ENCODE peak calls at places on chromosomes 12 and 14, in five cellular contexts. M, K, E, A and W are unnamed samples.

GRCh38 chr12:27064397-27065342 is 17.7 kb downstream of the C12orf71 start:
- DNase-seq in M (no peak), K (no peak), E (no peak), A (no peak), W (no peak)

GRCh38 chr12:12240671-12241345 is 26.0 kb downstream of the LRP6 start:
- DNase-seq in M (peak), K (no peak), E (no peak), A (no peak), W (peak)

GRCh38 chr14:103594265-103594664 is 31.5 kb downstream of the COA8 start:
- DNase-seq in M (peak), K (no peak), E (no peak), A (peak), W (peak)

GRCh38 chr14:76203086-76204001 is 51.6 kb downstream of the GPATCH2L start:
- DNase-seq in M (peak), K (no peak), E (no peak), A (no peak), W (peak)

GRCh38 chr12:62647586-62647985 is 181.0 kb downstream of the MON2 start:
- DNase-seq in M (no peak), K (no peak), E (no peak), A (peak), W (peak)

GRCh38 chr12:14928946-14929345 is 9.4 kb downstream of the ERP27 start:
- DNase-seq in M (no peak), K (no peak), E (no peak), A (no peak), W (no peak)

GRCh38 chr12:88228720-88229119 is 86.6 kb downstream of the TMTC3 start:
- DNase-seq in M (no peak), K (no peak), E (no peak), A (no peak), W (no peak)

GRCh38 chr12:64884164-64884542 is 59.7 kb downstream of the TBC1D30 start:
- DNase-seq in M (no peak), K (no peak), E (no peak), A (no peak), W (no peak)

GRCh38 chr12:56601503-56601902 is 28.6 kb downstream of the BAZ2A start:
- DNase-seq in M (no peak), K (no peak), E (peak), A (no peak), W (no peak)

GRCh38 chr12:62597253-62597652 is 130.6 kb downstream of the MON2 start:
- DNase-seq in M (no peak), K (no peak), E (no peak), A (no peak), W (no peak)

GRCh38 chr14:91867316-91867988 is at the start of gene TC2N:
- DNase-seq in M (no peak), K (no peak), E (no peak), A (no peak), W (no peak)

GRCh38 chr14:91417134-91417982 is at the start of gene CCDC88C:
- DNase-seq in M (no peak), K (no peak), E (peak), A (no peak), W (no peak)

GRCh38 chr14:91195881-91196280 is 48.6 kb downstream of the GPR68 start:
- DNase-seq in M (no peak), K (no peak), E (no peak), A (no peak), W (no peak)

GRCh38 chr12:7959278-7960063 is 23.5 kb upstream of the SLC2A3 start:
- DNase-seq in M (no peak), K (no peak), E (peak), A (peak), W (peak)

GRCh38 chr12:65859519-65859918 is 35.2 kb downstream of the HMGA2 start:
- DNase-seq in M (no peak), K (no peak), E (no peak), A (no peak), W (peak)

GRCh38 chr12:49233842-49234526 is 30.9 kb upstream of the TUBA1C start:
- DNase-seq in M (no peak), K (peak), E (peak), A (no peak), W (no peak)

GRCh38 chr12:107635139-107635538 is 50.5 kb upstream of the PWP1 start:
- DNase-seq in M (no peak), K (no peak), E (no peak), A (no peak), W (no peak)

GRCh38 chr14:93903342-93904184 is 23.6 kb upstream of the FAM181A start:
- DNase-seq in M (no peak), K (peak), E (no peak), A (no peak), W (no peak)

GRCh38 chr12:6791931-6792520 is 2.7 kb downstream of the CD4 start:
- DNase-seq in M (no peak), K (no peak), E (no peak), A (no peak), W (no peak)

GRCh38 chr14:65472189-65472588 is 59.7 kb downstream of the FUT8 start:
- DNase-seq in M (no peak), K (no peak), E (no peak), A (no peak), W (no peak)

GRCh38 chr14:97441740-97442362 is 644.7 kb downstream of the VRK1 start:
- DNase-seq in M (no peak), K (no peak), E (no peak), A (no peak), W (no peak)

GRCh38 chr12:99282670-99283069 is 364.9 kb upstream of the GARIN6 start:
- DNase-seq in M (no peak), K (no peak), E (no peak), A (no peak), W (no peak)

GRCh38 chr12:57936513-57936883 is 4.9 kb upstream of the ATP23 start:
- DNase-seq in M (no peak), K (no peak), E (no peak), A (no peak), W (no peak)

GRCh38 chr12:51635371-51635770 is 44.3 kb downstream of the SCN8A start:
- DNase-seq in M (no peak), K (no peak), E (no peak), A (no peak), W (peak)

GRCh38 chr12:32734952-32735351 is 20.7 kb downstream of the YARS2 start:
- DNase-seq in M (no peak), K (no peak), E (no peak), A (no peak), W (no peak)

GRCh38 chr12:13102481-13103195 is 829 bp downstream of the GSG1 start:
- DNase-seq in M (no peak), K (no peak), E (no peak), A (no peak), W (peak)

GRCh38 chr12:10968765-10969456 is 17.8 kb downstream of the TAS2R50 start:
- DNase-seq in M (peak), K (peak), E (no peak), A (peak), W (peak)

GRCh38 chr12:120368789-120369475 is at the start of gene MSI1:
- DNase-seq in M (no peak), K (no peak), E (no peak), A (no peak), W (no peak)

GRCh38 chr12:113439606-113440030 is 17.4 kb downstream of the SDSL start:
- DNase-seq in M (no peak), K (no peak), E (no peak), A (no peak), W (peak)

GRCh38 chr14:79379266-79379665 is 832.0 kb downstream of the DIO2 start:
- DNase-seq in M (no peak), K (no peak), E (no peak), A (no peak), W (no peak)

GRCh38 chr12:20508362-20508761 is 140.0 kb downstream of the PDE3A start:
- DNase-seq in M (no peak), K (no peak), E (no peak), A (no peak), W (peak)

GRCh38 chr14:99578541-99579044 is 25.4 kb downstream of the CCDC85C start:
- DNase-seq in M (no peak), K (no peak), E (no peak), A (no peak), W (no peak)

GRCh38 chr12:128671528-128672042 is 152.2 kb downstream of the SLC15A4 start:
- DNase-seq in M (no peak), K (no peak), E (no peak), A (no peak), W (no peak)

GRCh38 chr14:92397140-92397815 is 74.3 kb downstream of the SLC24A4 start:
- DNase-seq in M (no peak), K (no peak), E (no peak), A (no peak), W (peak)

GRCh38 chr12:89770391-89770790 is 61.8 kb upstream of the ATP2B1 start:
- DNase-seq in M (peak), K (no peak), E (no peak), A (no peak), W (no peak)

GRCh38 chr12:89765959-89766824 is 57.6 kb upstream of the ATP2B1 start:
- DNase-seq in M (no peak), K (no peak), E (no peak), A (no peak), W (no peak)

GRCh38 chr12:89768586-89769482 is 60.2 kb upstream of the ATP2B1 start:
- DNase-seq in M (peak), K (no peak), E (no peak), A (no peak), W (peak)

DNA sequence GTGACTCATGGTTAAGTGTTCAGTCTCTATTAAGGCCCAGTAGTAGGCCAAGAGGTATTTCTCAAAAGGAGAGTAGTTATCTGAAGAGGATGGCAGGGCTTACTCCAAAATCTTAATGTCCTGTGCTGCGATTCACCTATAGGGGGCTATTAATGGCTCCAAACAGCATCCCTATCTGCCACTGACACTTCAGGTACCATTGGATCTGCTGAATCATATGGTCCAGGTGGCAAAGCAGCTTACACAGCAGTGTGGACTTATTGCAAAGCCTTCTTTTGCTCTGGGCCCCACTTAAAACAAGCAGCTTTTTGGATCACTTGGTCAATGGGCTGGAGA is 60.8 kb upstream of the ATP2B1 start:
- DNase-seq in M (no peak), K (no peak), E (no peak), A (no peak), W (no peak)
- TF ChIP-seq CTCF in M (no peak), K (no peak), E (no peak), A (no peak), W (no peak)

GRCh38 chr14:33432407-33433023 is 493.8 kb downstream of the NPAS3 start:
- DNase-seq in M (peak), K (no peak), E (no peak), A (peak), W (peak)
- TF ChIP-seq CTCF in M (peak), K (no peak), E (no peak), A (no peak), W (peak)

DNA sequence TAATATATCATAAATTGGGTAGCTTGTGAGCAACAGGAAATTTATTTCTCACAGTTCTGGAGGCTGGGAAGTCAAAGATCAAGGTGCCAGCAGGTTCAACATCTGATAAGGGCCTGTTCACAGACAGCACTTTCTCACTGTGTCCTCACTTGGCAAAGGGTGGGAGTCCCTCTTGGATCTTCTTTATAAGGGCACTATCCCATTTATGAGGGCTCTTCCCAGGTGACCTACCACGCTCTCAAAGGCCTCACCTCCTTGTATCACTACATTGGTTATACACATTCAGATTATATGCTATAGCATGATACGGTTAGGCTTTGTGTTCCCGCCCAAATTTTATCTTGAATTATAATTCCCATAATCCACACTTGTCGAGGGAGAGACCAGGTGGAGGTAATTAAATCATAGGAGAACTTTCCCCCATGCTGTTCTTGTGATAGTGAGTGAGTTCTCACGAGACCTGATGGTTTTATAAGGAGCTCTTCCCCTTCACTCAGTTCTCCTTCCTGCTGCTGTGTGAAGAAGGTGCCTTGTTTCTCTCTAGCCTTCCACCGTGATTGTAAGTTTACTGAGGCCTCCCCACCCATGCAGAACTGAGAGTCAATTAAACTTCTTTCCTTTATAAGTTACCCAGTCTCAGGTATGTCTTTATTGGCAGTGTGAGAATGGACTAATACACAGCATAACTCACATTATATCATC is 19.2 kb upstream of the LRIG3 start:
- DNase-seq in M (no peak), K (no peak), E (no peak), A (no peak), W (no peak)
- TF ChIP-seq CTCF in M (no peak), K (no peak), E (no peak), A (no peak), W (no peak)

GRCh38 chr12:124680863-124681778 is 113.7 kb upstream of the NCOR2 start:
- DNase-seq in M (peak), K (peak), E (peak), A (peak), W (peak)
- TF ChIP-seq CTCF in M (peak), K (peak), E (peak), A (peak), W (peak)

GRCh38 chr14:72774141-72774540 is 119.8 kb downstream of the DPF3 start:
- DNase-seq in M (no peak), K (no peak), E (no peak), A (no peak), W (no peak)
- TF ChIP-seq CTCF in M (no peak), K (no peak), E (no peak), A (no peak), W (no peak)

GRCh38 chr12:103965590-103966407 is at the start of gene TDG:
- DNase-seq in M (peak), K (peak), E (peak), A (peak), W (peak)
- TF ChIP-seq CTCF in M (peak), K (peak), E (peak), A (peak), W (no peak)

GRCh38 chr12:71166280-71166679 is 8.5 kb upstream of the TSPAN8 start:
- DNase-seq in M (no peak), K (no peak), E (no peak), A (no peak), W (no peak)
- TF ChIP-seq CTCF in M (no peak), K (no peak), E (no peak), A (no peak), W (no peak)